ENCODE peak calls at places on chromosomes 7 and 10, in ten cellular contexts. H is iPS-NIHi11; J is activated T-cell treated with anti-CD3 and anti-CD28 coated beads for 1 hour; S is activated naive CD4-positive, alpha-beta T cell treated with anti-CD3 and anti-CD28 coated beads, Interleukin-2, amount 10 ng/mL, durations not matched to agents 7 days and 5 days; T is left kidney; B is naive thymus-derived CD8-positive, alpha-beta T cell; Z is A172; G is NCI-H1092; M is psoas muscle; V is fibroblast of the aortic adventitia. Q is an unnamed sample.

GRCh38 chr7:37942934-37943610 is 22.6 kb downstream of the EPDR1 start:
- DNase-seq in M (peak), V (peak), J (no peak), H (peak), T (peak), S (no peak), B (no peak), G (no peak), Z (no peak), Q (no peak)

GRCh38 chr7:120030871-120031270 is 242.1 kb upstream of the KCND2 start:
- DNase-seq in M (no peak), G (no peak), S (no peak), J (no peak), H (no peak), T (no peak), V (peak), B (no peak), Z (no peak), Q (no peak)

GRCh38 chr7:134870781-134871180 is 91.3 kb downstream of the CALD1 start:
- DNase-seq in G (no peak), S (no peak), V (no peak), J (no peak), B (no peak), Z (no peak), M (no peak), H (no peak), T (no peak), Q (no peak)

GRCh38 chr10:66283874-66284464 is 641.9 kb upstream of the LRRTM3 start:
- DNase-seq in G (no peak), B (no peak), M (no peak), V (no peak), Z (no peak), H (no peak), S (no peak), J (no peak), T (no peak), Q (no peak)

GRCh38 chr10:19826712-19827111 is 10.5 kb downstream of the PLXDC2 start:
- DNase-seq in Z (no peak), J (no peak), B (no peak), S (no peak), T (no peak), M (no peak), G (no peak), H (no peak), V (peak), Q (no peak)

GRCh38 chr7:5672468-5672867 is 109.0 kb downstream of the RNF216 start:
- DNase-seq in H (no peak), J (no peak), V (no peak), G (no peak), T (no peak), S (no peak), B (no peak), Z (no peak), M (no peak), Q (no peak)

GRCh38 chr10:5501976-5502902 is 2.9 kb upstream of the CALML5 start:
- DNase-seq in J (no peak), S (no peak), V (no peak), B (no peak), Z (no peak), T (peak), H (no peak), G (no peak), M (no peak), Q (no peak)

GRCh38 chr7:80648201-80648600 is 9.8 kb downstream of the CD36 start:
- DNase-seq in S (no peak), T (no peak), B (no peak), Z (no peak), J (no peak), H (no peak), G (no peak), V (no peak), M (no peak), Q (no peak)

GRCh38 chr10:58152698-58153263 is 114.9 kb downstream of the IPMK start:
- DNase-seq in V (peak), T (peak), M (no peak), Z (peak), J (peak), G (peak), S (peak), H (peak), B (peak), Q (no peak)

GRCh38 chr10:32232378-32232777 is 114.6 kb downstream of the EPC1 start:
- DNase-seq in H (peak), S (no peak), V (no peak), Z (no peak), T (peak), J (no peak), G (no peak), M (no peak), B (no peak), Q (no peak)

GRCh38 chr7:140704205-140704604 is 7.7 kb downstream of the NDUFB2 start:
- DNase-seq in M (no peak), J (no peak), V (no peak), G (no peak), T (no peak), Z (no peak), S (no peak), B (no peak), H (no peak), Q (no peak)

GRCh38 chr7:66474441-66474840 is 154.2 kb upstream of the KCTD7 start:
- DNase-seq in M (no peak), J (no peak), B (no peak), Z (no peak), T (no peak), V (no peak), G (no peak), S (no peak), H (peak), Q (no peak)

GRCh38 chr7:42661312-42661711 is 250.6 kb downstream of the C7orf25 start:
- DNase-seq in T (no peak), V (peak), B (no peak), H (no peak), S (no peak), J (no peak), M (no peak), G (no peak), Z (peak), Q (no peak)

GRCh38 chr10:6347391-6347951 is 144.7 kb downstream of the PFKFB3 start:
- DNase-seq in B (no peak), H (no peak), Z (peak), M (no peak), S (peak), T (no peak), G (no peak), J (peak), V (no peak), Q (no peak)

GRCh38 chr10:87504307-87504666 is 406 bp upstream of the MINPP1 start:
- DNase-seq in Z (no peak), J (no peak), M (no peak), B (no peak), T (no peak), G (no peak), H (no peak), S (no peak), V (no peak), Q (no peak)

GRCh38 chr10:3780766-3781457 is 4.1 kb downstream of the KLF6 start:
- DNase-seq in Z (no peak), J (no peak), V (peak), G (no peak), T (no peak), M (no peak), B (no peak), H (no peak), S (peak), Q (no peak)

GRCh38 chr10:118374404-118374803 is 32.3 kb upstream of the FAM204A start:
- DNase-seq in T (no peak), G (no peak), Z (peak), H (no peak), M (no peak), B (no peak), J (no peak), S (no peak), V (no peak), Q (no peak)

GRCh38 chr7:137343483-137343841 is at the start of gene PTN:
- DNase-seq in V (peak), G (peak), S (no peak), B (no peak), Z (peak), M (peak), T (peak), H (peak), J (no peak), Q (no peak)

Q was measured in GDM1.